ENCODE peak calls at places on chromosome 18, in eight cellular contexts. N is NCI-H1694 treated with DMSO at 0.1 percent for 48 hours, F is OCI-M1, H is fibroblast of pulmonary artery, O is GDM1, W is HS-5, I is astrocyte of the spinal cord, E is GM10248. M is an unnamed sample.

GRCh38 chr18:79611040-79611681 is 68.4 kb upstream of the CTDP1 start:
- DNase-seq in E (no peak), N (no peak), F (no peak), O (no peak), H (peak; percentile 90), I (peak; percentile 62), W (no peak), M (peak; percentile 54)

GRCh38 chr18:8341481-8342230 is 267.6 kb upstream of the RAB12 start:
- DNase-seq in I (peak; percentile 65), O (no peak), E (no peak), F (no peak), W (no peak), N (no peak), H (peak; percentile 75), M (no peak)

GRCh38 chr18:10927290-10927979 is 221.9 kb downstream of the PIEZO2 start:
- DNase-seq in F (no peak), W (peak; percentile 46), H (peak; percentile 86), I (peak; percentile 88), E (no peak), N (no peak), O (no peak), M (peak; percentile 18)

GRCh38 chr18:61910101-61910500 is 17.3 kb upstream of the RNF152 start:
- DNase-seq in H (no peak), W (no peak), O (no peak), E (no peak), I (no peak), N (no peak), F (no peak), M (no peak)

GRCh38 chr18:21996261-21996892 is 173.0 kb upstream of the GATA6 start:
- DNase-seq in N (no peak), O (no peak), W (no peak), H (peak; percentile 8), E (no peak), I (no peak), F (no peak), M (peak; percentile 22)

GRCh38 chr18:7584646-7585271 is 17.6 kb downstream of the PTPRM start:
- DNase-seq in H (peak; percentile 55), E (no peak), N (no peak), I (no peak), W (no peak), O (no peak), F (no peak), M (no peak)

GRCh38 chr18:61308795-61309393 is 24.3 kb upstream of the CDH20 start:
- DNase-seq in O (no peak), N (no peak), F (peak; percentile 33), E (no peak), H (no peak), I (peak; percentile 27), W (no peak), M (no peak)

GRCh38 chr18:32749809-32750208 is 23.0 kb downstream of the KLHL14 start:
- DNase-seq in O (no peak), I (no peak), H (no peak), N (no peak), W (no peak), E (no peak), F (no peak), M (no peak)

GRCh38 chr18:54263904-54264336 is 5.4 kb upstream of the POLI start:
- DNase-seq in W (no peak), H (no peak), N (no peak), I (no peak), E (peak; percentile 70), F (no peak), O (no peak), M (no peak)

GRCh38 chr18:61893304-61893970 is 630 bp upstream of the RNF152 start:
- DNase-seq in N (no peak), W (no peak), H (peak; percentile 52), I (peak; percentile 45), F (no peak), E (peak; percentile 38), O (no peak), M (peak; percentile 69)

GRCh38 chr18:11950824-11951223 is 30.5 kb upstream of the IMPA2 start:
- DNase-seq in W (no peak), H (no peak), O (no peak), E (no peak), I (no peak), N (no peak), F (no peak), M (no peak)

GRCh38 chr18:3653859-3654441 is 204.0 kb downstream of the TGIF1 start:
- DNase-seq in H (no peak), I (no peak), O (no peak), E (no peak), N (no peak), W (no peak), F (peak; percentile 87), M (peak; percentile 34)

GRCh38 chr18:7676253-7676873 is 109.2 kb downstream of the PTPRM start:
- DNase-seq in E (no peak), O (no peak), H (no peak), I (no peak), N (no peak), W (no peak), F (no peak), M (no peak)

GRCh38 chr18:32383040-32383819 is 87.5 kb downstream of the GAREM1 start:
- DNase-seq in F (no peak), W (peak; percentile 69), E (no peak), O (no peak), H (peak; percentile 96), I (peak; percentile 86), N (no peak), M (no peak)

GRCh38 chr18:55420665-55420964 is 167.4 kb downstream of the TCF4 start:
- DNase-seq in W (no peak), E (peak; percentile 25), H (no peak), N (no peak), F (no peak), I (peak; percentile 30), O (no peak), M (no peak)

GRCh38 chr18:45621068-45621511 is 5.8 kb downstream of the SLC14A2 start:
- DNase-seq in E (peak; percentile 69), H (peak; percentile 52), N (peak; percentile 11), W (no peak), F (peak; percentile 82), O (no peak), I (peak; percentile 52), M (peak; percentile 56)

GRCh38 chr18:36675076-36675475 is 153.7 kb downstream of the TPGS2 start:
- DNase-seq in O (no peak), E (no peak), F (no peak), I (no peak), N (no peak), H (no peak), W (no peak), M (no peak)

GRCh38 chr18:55575949-55576348 is 12.0 kb downstream of the TCF4 start:
- DNase-seq in O (no peak), F (peak; percentile 39), W (no peak), E (no peak), I (no peak), H (no peak), N (no peak), M (no peak)

GRCh38 chr18:59323931-59324622 is 5.6 kb upstream of the CPLX4 start:
- DNase-seq in N (no peak), H (no peak), O (no peak), E (no peak), W (no peak), I (peak; percentile 78), F (no peak), M (no peak)

GRCh38 chr18:50830544-50830943 is 10.7 kb upstream of the MRO start:
- DNase-seq in E (peak; percentile 48), W (no peak), I (no peak), N (no peak), F (no peak), H (no peak), O (no peak), M (no peak)

GRCh38 chr18:55927831-55928230 is 339.8 kb upstream of the TCF4 start:
- DNase-seq in F (peak; percentile 85), E (no peak), O (no peak), H (peak; percentile 14), N (no peak), I (peak; percentile 73), W (peak; percentile 47), M (no peak)

GRCh38 chr18:23207994-23208393 is 72.7 kb downstream of the CABLES1 start:
- DNase-seq in N (no peak), W (no peak), H (no peak), E (no peak), I (no peak), O (no peak), F (no peak), M (no peak)

GRCh38 chr18:6876646-6877045 is 147.1 kb downstream of the ARHGAP28 start:
- DNase-seq in F (no peak), O (no peak), N (no peak), E (no peak), I (peak; percentile 83), W (no peak), H (no peak), M (no peak)

GRCh38 chr18:37668971-37669747 is 103.6 kb upstream of the CELF4 start:
- DNase-seq in O (no peak), I (no peak), E (no peak), F (no peak), W (no peak), H (peak; percentile 30), N (no peak), M (no peak)

GRCh38 chr18:73594749-73595148 is 552.9 kb downstream of the FBXO15 start:
- DNase-seq in E (no peak), O (no peak), W (no peak), I (no peak), H (peak; percentile 4), F (no peak), N (no peak), M (no peak)

GRCh38 chr18:74532511-74533025 is 1.7 kb upstream of the CNDP1 start:
- DNase-seq in H (no peak), E (no peak), O (no peak), I (no peak), N (no peak), F (no peak), W (no peak), M (no peak)

GRCh38 chr18:79191418-79191817 is 122.2 kb downstream of the ATP9B start:
- DNase-seq in E (no peak), W (no peak), I (no peak), O (no peak), F (no peak), H (no peak), N (no peak), M (no peak)

GRCh38 chr18:10188971-10189810 is 265.2 kb upstream of the APCDD1 start:
- DNase-seq in W (no peak), O (no peak), E (no peak), I (no peak), H (no peak), N (no peak), F (no peak), M (no peak)

GRCh38 chr18:59022167-59022945 is 117.3 kb upstream of the SEC11C start:
- DNase-seq in F (no peak), W (no peak), I (no peak), H (peak; percentile 38), N (peak; percentile 20), E (no peak), O (no peak), M (no peak)

GRCh38 chr18:45050712-45051639 is 370.3 kb downstream of the SETBP1 start:
- DNase-seq in H (peak; percentile 84), F (no peak), W (peak; percentile 59), I (peak; percentile 89), N (peak; percentile 33), O (no peak), E (no peak), M (no peak)

M was measured in testis.